ENCODE peak calls at places on chromosomes 12 and 14, in five cellular contexts. P is HCT116, C is NB4, A is WTC11, K is A549. S is an unnamed sample.

GRCh38 chr14:81162941-81163340 is 57.8 kb downstream of the GTF2A1 start:
- DNase-seq in A (no peak), C (peak; percentile 85), K (peak; percentile 40), P (peak; percentile 23), S (no peak)

GRCh38 chr14:55377236-55377635 is 34.4 kb downstream of the ATG14 start:
- DNase-seq in P (no peak), A (no peak), C (no peak), K (no peak), S (no peak)

GRCh38 chr14:69043598-69044267 is 64.6 kb upstream of the ACTN1 start:
- DNase-seq in C (peak; percentile 75), P (no peak), A (no peak), K (no peak), S (no peak)

GRCh38 chr12:53381739-53382630 is 2.0 kb downstream of the SP1 start:
- DNase-seq in A (peak; percentile 60), C (peak; percentile 73), P (no peak), K (peak; percentile 85), S (no peak)

GRCh38 chr12:103656291-103656690 is 69.2 kb downstream of the STAB2 start:
- DNase-seq in A (no peak), K (no peak), C (no peak), P (no peak), S (no peak)

GRCh38 chr12:128619263-128619662 is 204.5 kb downstream of the SLC15A4 start:
- DNase-seq in K (no peak), A (no peak), C (no peak), P (no peak), S (no peak)

GRCh38 chr12:45122776-45123380 is 72.0 kb upstream of the DBX2 start:
- DNase-seq in K (peak; percentile 72), A (peak; percentile 22), P (peak; percentile 39), C (peak; percentile 48), S (peak; percentile 41)

GRCh38 chr12:77189463-77189862 is 124.1 kb upstream of the E2F7 start:
- DNase-seq in K (no peak), C (no peak), P (no peak), A (no peak), S (no peak)

GRCh38 chr12:116406529-116406928 is 129.0 kb upstream of the MED13L start:
- DNase-seq in A (peak; percentile 34), K (peak; percentile 95), P (peak; percentile 83), C (peak; percentile 100), S (no peak)

GRCh38 chr14:72651715-72652114 is 242.2 kb downstream of the DPF3 start:
- DNase-seq in K (no peak), A (no peak), C (no peak), P (no peak), S (no peak)

GRCh38 chr12:60223242-60223641 is 627.4 kb downstream of the SLC16A7 start:
- DNase-seq in P (no peak), K (no peak), A (no peak), C (no peak), S (no peak)

GRCh38 chr14:104870368-104871144 is 5.5 kb downstream of the CEP170B start:
- DNase-seq in C (no peak), A (peak; percentile 70), K (no peak), P (no peak), S (peak; percentile 80)

GRCh38 chr12:50581226-50582184 is 76.7 kb downstream of the DIP2B start:
- DNase-seq in K (no peak), A (no peak), C (no peak), P (no peak), S (no peak)

GRCh38 chr12:1619599-1619998 is 9.4 kb upstream of the WNT5B start:
- DNase-seq in K (no peak), A (no peak), C (peak; percentile 74), P (no peak), S (no peak)

GRCh38 chr12:112304411-112304810 is 77.8 kb downstream of the HECTD4 start:
- DNase-seq in K (no peak), C (no peak), A (no peak), P (no peak), S (no peak)

GRCh38 chr14:61470954-61471279 is 149.5 kb downstream of the PRKCH start:
- DNase-seq in P (no peak), A (no peak), C (no peak), K (no peak), S (no peak)

GRCh38 chr14:77212933-77213656 is 31.5 kb downstream of the TMEM63C start:
- DNase-seq in A (peak; percentile 87), C (peak; percentile 35), P (peak; percentile 28), K (peak; percentile 45), S (peak; percentile 82)

GRCh38 chr12:130041983-130042812 is 120.1 kb upstream of the FZD10 start:
- DNase-seq in A (peak; percentile 68), P (no peak), K (no peak), C (no peak), S (peak; percentile 94)

GRCh38 chr12:92729773-92730305 is 27.1 kb downstream of the PLEKHG7 start:
- DNase-seq in A (no peak), K (no peak), P (no peak), C (peak; percentile 31), S (no peak)

GRCh38 chr12:29232086-29232485 is 83.0 kb downstream of the FAR2 start:
- DNase-seq in K (no peak), A (no peak), P (no peak), C (no peak), S (no peak)

GRCh38 chr14:23114669-23115491 is 4.2 kb downstream of the CEBPE start:
- DNase-seq in A (no peak), C (peak; percentile 83), K (peak; percentile 80), P (peak; percentile 42), S (peak; percentile 43)

GRCh38 chr14:53509227-53509822 is 356.2 kb upstream of the DDHD1 start:
- DNase-seq in A (no peak), P (no peak), K (no peak), C (no peak), S (no peak)

GRCh38 chr12:110858848-110859247 is 12.1 kb downstream of the CCDC63 start:
- DNase-seq in P (no peak), K (no peak), C (no peak), A (peak; percentile 21), S (no peak)

GRCh38 chr14:20690848-20691640 is 2.5 kb downstream of the ANG start:
- DNase-seq in K (peak; percentile 81), A (peak; percentile 41), P (peak; percentile 60), C (peak; percentile 74), S (peak; percentile 73)

GRCh38 chr12:117485984-117486839 is 124.8 kb upstream of the NOS1 start:
- DNase-seq in K (peak; percentile 90), A (no peak), P (no peak), C (no peak), S (no peak)

GRCh38 chr14:104604461-104605449 is at the start of gene TMEM179:
- DNase-seq in P (no peak), A (peak; percentile 71), C (no peak), K (no peak), S (peak; percentile 76)

GRCh38 chr12:8887285-8887715 is 27.0 kb upstream of the PHC1 start:
- DNase-seq in C (peak; percentile 12), K (no peak), P (no peak), A (no peak), S (no peak)

DNA sequence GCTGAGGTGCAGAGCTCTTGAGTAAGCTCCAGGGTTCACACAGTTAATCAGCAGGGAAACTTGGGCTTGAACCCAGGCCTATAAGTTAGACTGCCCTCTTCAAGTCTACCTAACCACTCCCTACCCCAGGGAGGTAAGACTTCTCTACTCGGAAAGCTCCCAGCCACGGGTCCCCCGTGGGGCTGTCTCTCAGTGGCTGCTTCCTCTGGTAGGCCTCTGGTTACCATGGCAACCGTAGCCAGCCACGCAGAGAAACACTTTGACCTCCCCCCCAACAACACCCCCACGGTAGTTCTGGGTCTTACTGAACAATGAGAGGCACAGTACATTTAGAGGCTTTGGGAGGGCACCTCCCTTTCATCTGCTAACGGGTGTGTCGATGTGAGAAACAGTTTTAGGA is 245.2 kb downstream of the AACS start:
- DNase-seq in A (no peak), C (no peak), K (no peak), P (no peak), S (no peak)
- TF ChIP-seq MAX in A (no peak), C (no peak), K (no peak), P (no peak), S (no peak)

GRCh38 chr14:37114559-37114958 is 57.8 kb downstream of the SLC25A21 start:
- DNase-seq in C (no peak), A (no peak), P (no peak), K (no peak), S (no peak)
- TF ChIP-seq MAX in C (no peak), A (no peak), P (no peak), K (no peak), S (no peak)

GRCh38 chr12:12975322-12976077 is 23.5 kb upstream of the GPRC5D start:
- DNase-seq in A (peak; percentile 62), K (peak; percentile 64), P (peak; percentile 29), C (peak; percentile 71), S (peak; percentile 12)
- TF ChIP-seq MAX in A (no peak), K (peak; percentile 37), P (no peak), C (no peak), S (no peak)

GRCh38 chr12:123907021-123907420 is 65.6 kb downstream of the CCDC92 start:
- DNase-seq in P (no peak), A (no peak), C (no peak), K (no peak), S (no peak)

GRCh38 chr12:123902821-123903220 is 69.8 kb downstream of the CCDC92 start:
- DNase-seq in C (no peak), P (no peak), A (no peak), K (no peak), S (no peak)

GRCh38 chr12:123905319-123905925 is 67.2 kb downstream of the CCDC92 start:
- DNase-seq in P (peak; percentile 51), A (peak; percentile 62), K (peak; percentile 79), C (peak; percentile 83), S (peak; percentile 74)

GRCh38 chr12:123900898-123901376 is 71.7 kb downstream of the CCDC92 start:
- DNase-seq in A (peak; percentile 61), K (no peak), C (no peak), P (no peak), S (no peak)

GRCh38 chr12:123903301-123904065 is 69.1 kb downstream of the CCDC92 start:
- DNase-seq in C (no peak), P (no peak), A (no peak), K (no peak), S (no peak)
- TF ChIP-seq MAX in C (no peak), P (no peak), A (no peak), K (no peak), S (no peak)

GRCh38 chr14:101018561-101019290 is 115.2 kb upstream of the RTL1 start:
- DNase-seq in A (peak; percentile 1), C (no peak), K (no peak), P (no peak), S (no peak)
- TF ChIP-seq MAX in A (no peak), C (no peak), K (no peak), P (no peak), S (no peak)

GRCh38 chr12:18899162-18899561 is 161.2 kb downstream of the CAPZA3 start:
- DNase-seq in C (no peak), K (peak; percentile 25), P (no peak), A (no peak), S (no peak)

GRCh38 chr12:18895540-18895939 is 157.6 kb downstream of the CAPZA3 start:
- DNase-seq in A (no peak), K (no peak), P (no peak), C (no peak), S (no peak)

GRCh38 chr12:18897816-18898215 is 159.9 kb downstream of the CAPZA3 start:
- DNase-seq in K (no peak), P (no peak), C (no peak), A (no peak), S (no peak)

GRCh38 chr12:18898469-18898868 is 160.6 kb downstream of the CAPZA3 start:
- DNase-seq in K (no peak), P (no peak), C (no peak), A (no peak), S (no peak)

GRCh38 chr12:18895946-18896345 is 158.0 kb downstream of the CAPZA3 start:
- DNase-seq in C (no peak), A (peak; percentile 79), P (no peak), K (no peak), S (no peak)
- TF ChIP-seq MAX in C (no peak), A (no peak), P (no peak), K (no peak), S (no peak)

S was measured in SK-N-SH.